ENCODE peak calls at places on chromosomes 11 and 22, in nine cellular contexts. One of them, this sample, is unnamed.

GRCh38 chr11:133886029-133886428 is 40.7 kb upstream of the SPATA19 start:
- DNase-seq in stimulated activated CD8-positive, alpha-beta memory T cell treated with anti-CD3 and anti-CD28 coated beads, Interleukin-4, amount 100 ng/mL, for 1 hour: no peak
- DNase-seq in T follicular helper cell: no peak
- DNase-seq in PC-3: no peak
- DNase-seq in activated gamma-delta T cell treated with Interleukin-2 at 50 U/mL for 16 hours: no peak
- DNase-seq in activated T-helper 1 cell treated with Interleukin-2 at 50 U/mL for 16 hours: no peak
- DNase-seq in NCI-H1092: no peak
- DNase-seq in GM12892: no peak
- DNase-seq in NCI-H345: no peak
- DNase-seq in this sample: no peak

GRCh38 chr11:86453290-86454030 is 78.8 kb downstream of the CCDC81 start:
- DNase-seq in GM12892: no peak
- DNase-seq in PC-3: no peak
- DNase-seq in T follicular helper cell: no peak
- DNase-seq in stimulated activated CD8-positive, alpha-beta memory T cell treated with anti-CD3 and anti-CD28 coated beads, Interleukin-4, amount 100 ng/mL, for 1 hour: no peak
- DNase-seq in NCI-H345: no peak
- DNase-seq in NCI-H1092: no peak
- DNase-seq in activated gamma-delta T cell treated with Interleukin-2 at 50 U/mL for 16 hours: no peak
- DNase-seq in activated T-helper 1 cell treated with Interleukin-2 at 50 U/mL for 16 hours: no peak
- DNase-seq in this sample: no peak

GRCh38 chr22:38760477-38761201 is 4.8 kb upstream of the SUN2 start:
- DNase-seq in T follicular helper cell: no peak
- DNase-seq in NCI-H345: peak; percentile 74
- DNase-seq in activated T-helper 1 cell treated with Interleukin-2 at 50 U/mL for 16 hours: no peak
- DNase-seq in stimulated activated CD8-positive, alpha-beta memory T cell treated with anti-CD3 and anti-CD28 coated beads, Interleukin-4, amount 100 ng/mL, for 1 hour: no peak
- DNase-seq in GM12892: no peak
- DNase-seq in activated gamma-delta T cell treated with Interleukin-2 at 50 U/mL for 16 hours: no peak
- DNase-seq in PC-3: no peak
- DNase-seq in NCI-H1092: peak; percentile 40
- DNase-seq in this sample: peak; percentile 49

GRCh38 chr11:112724194-112724790 is 236.9 kb upstream of the NCAM1 start:
- DNase-seq in PC-3: no peak
- DNase-seq in T follicular helper cell: no peak
- DNase-seq in activated T-helper 1 cell treated with Interleukin-2 at 50 U/mL for 16 hours: no peak
- DNase-seq in NCI-H1092: peak; percentile 86
- DNase-seq in stimulated activated CD8-positive, alpha-beta memory T cell treated with anti-CD3 and anti-CD28 coated beads, Interleukin-4, amount 100 ng/mL, for 1 hour: no peak
- DNase-seq in NCI-H345: peak; percentile 80
- DNase-seq in GM12892: no peak
- DNase-seq in activated gamma-delta T cell treated with Interleukin-2 at 50 U/mL for 16 hours: no peak
- DNase-seq in this sample: peak; percentile 13

GRCh38 chr11:2387266-2387982 is 10.3 kb downstream of the CD81 start:
- DNase-seq in T follicular helper cell: no peak
- DNase-seq in NCI-H345: no peak
- DNase-seq in PC-3: no peak
- DNase-seq in activated T-helper 1 cell treated with Interleukin-2 at 50 U/mL for 16 hours: no peak
- DNase-seq in stimulated activated CD8-positive, alpha-beta memory T cell treated with anti-CD3 and anti-CD28 coated beads, Interleukin-4, amount 100 ng/mL, for 1 hour: no peak
- DNase-seq in NCI-H1092: no peak
- DNase-seq in activated gamma-delta T cell treated with Interleukin-2 at 50 U/mL for 16 hours: peak; percentile 53
- DNase-seq in GM12892: no peak
- DNase-seq in this sample: no peak

GRCh38 chr11:3955299-3955665 is 99.8 kb downstream of the STIM1 start:
- DNase-seq in NCI-H345: no peak
- DNase-seq in GM12892: no peak
- DNase-seq in PC-3: peak; percentile 90
- DNase-seq in activated T-helper 1 cell treated with Interleukin-2 at 50 U/mL for 16 hours: no peak
- DNase-seq in stimulated activated CD8-positive, alpha-beta memory T cell treated with anti-CD3 and anti-CD28 coated beads, Interleukin-4, amount 100 ng/mL, for 1 hour: no peak
- DNase-seq in NCI-H1092: no peak
- DNase-seq in T follicular helper cell: no peak
- DNase-seq in activated gamma-delta T cell treated with Interleukin-2 at 50 U/mL for 16 hours: no peak
- DNase-seq in this sample: no peak

GRCh38 chr11:68454767-68455166 is 5.8 kb upstream of the PPP6R3 start:
- DNase-seq in T follicular helper cell: no peak
- DNase-seq in stimulated activated CD8-positive, alpha-beta memory T cell treated with anti-CD3 and anti-CD28 coated beads, Interleukin-4, amount 100 ng/mL, for 1 hour: no peak
- DNase-seq in activated T-helper 1 cell treated with Interleukin-2 at 50 U/mL for 16 hours: no peak
- DNase-seq in NCI-H1092: peak; percentile 31
- DNase-seq in activated gamma-delta T cell treated with Interleukin-2 at 50 U/mL for 16 hours: no peak
- DNase-seq in GM12892: no peak
- DNase-seq in PC-3: no peak
- DNase-seq in NCI-H345: peak; percentile 84
- DNase-seq in this sample: no peak

GRCh38 chr22:17841836-17842235 is 67.6 kb upstream of the BID start:
- DNase-seq in activated gamma-delta T cell treated with Interleukin-2 at 50 U/mL for 16 hours: no peak
- DNase-seq in PC-3: no peak
- DNase-seq in T follicular helper cell: no peak
- DNase-seq in activated T-helper 1 cell treated with Interleukin-2 at 50 U/mL for 16 hours: no peak
- DNase-seq in stimulated activated CD8-positive, alpha-beta memory T cell treated with anti-CD3 and anti-CD28 coated beads, Interleukin-4, amount 100 ng/mL, for 1 hour: no peak
- DNase-seq in NCI-H345: no peak
- DNase-seq in NCI-H1092: no peak
- DNase-seq in GM12892: no peak
- DNase-seq in this sample: no peak

GRCh38 chr22:45284705-45285305 is at the start of gene UPK3A:
- DNase-seq in PC-3: peak; percentile 75
- DNase-seq in stimulated activated CD8-positive, alpha-beta memory T cell treated with anti-CD3 and anti-CD28 coated beads, Interleukin-4, amount 100 ng/mL, for 1 hour: no peak
- DNase-seq in GM12892: no peak
- DNase-seq in NCI-H1092: no peak
- DNase-seq in NCI-H345: no peak
- DNase-seq in activated gamma-delta T cell treated with Interleukin-2 at 50 U/mL for 16 hours: peak; percentile 40
- DNase-seq in activated T-helper 1 cell treated with Interleukin-2 at 50 U/mL for 16 hours: peak; percentile 37
- DNase-seq in T follicular helper cell: peak; percentile 56
- DNase-seq in this sample: no peak

GRCh38 chr11:61543606-61544306 is 35.2 kb downstream of the LRRC10B start:
- DNase-seq in GM12892: no peak
- DNase-seq in stimulated activated CD8-positive, alpha-beta memory T cell treated with anti-CD3 and anti-CD28 coated beads, Interleukin-4, amount 100 ng/mL, for 1 hour: no peak
- DNase-seq in PC-3: peak; percentile 95
- DNase-seq in activated gamma-delta T cell treated with Interleukin-2 at 50 U/mL for 16 hours: no peak
- DNase-seq in NCI-H345: no peak
- DNase-seq in NCI-H1092: no peak
- DNase-seq in T follicular helper cell: no peak
- DNase-seq in activated T-helper 1 cell treated with Interleukin-2 at 50 U/mL for 16 hours: no peak
- DNase-seq in this sample: no peak

GRCh38 chr11:118530683-118531596 is at the start of gene TMEM25:
- DNase-seq in activated gamma-delta T cell treated with Interleukin-2 at 50 U/mL for 16 hours: peak; percentile 66
- DNase-seq in stimulated activated CD8-positive, alpha-beta memory T cell treated with anti-CD3 and anti-CD28 coated beads, Interleukin-4, amount 100 ng/mL, for 1 hour: peak; percentile 46
- DNase-seq in GM12892: peak; percentile 94
- DNase-seq in NCI-H1092: peak; percentile 80
- DNase-seq in NCI-H345: peak; percentile 83
- DNase-seq in T follicular helper cell: peak; percentile 60
- DNase-seq in activated T-helper 1 cell treated with Interleukin-2 at 50 U/mL for 16 hours: peak; percentile 61
- DNase-seq in PC-3: peak; percentile 79
- DNase-seq in this sample: no peak

GRCh38 chr22:46122511-46122971 is 27.8 kb upstream of the PPARA start:
- DNase-seq in activated T-helper 1 cell treated with Interleukin-2 at 50 U/mL for 16 hours: peak; percentile 41
- DNase-seq in activated gamma-delta T cell treated with Interleukin-2 at 50 U/mL for 16 hours: peak; percentile 53
- DNase-seq in T follicular helper cell: peak; percentile 56
- DNase-seq in GM12892: peak; percentile 93
- DNase-seq in NCI-H345: peak; percentile 32
- DNase-seq in stimulated activated CD8-positive, alpha-beta memory T cell treated with anti-CD3 and anti-CD28 coated beads, Interleukin-4, amount 100 ng/mL, for 1 hour: peak; percentile 44
- DNase-seq in NCI-H1092: no peak
- DNase-seq in PC-3: peak; percentile 69
- DNase-seq in this sample: no peak

GRCh38 chr11:113572349-113572748 is 97.2 kb upstream of the DRD2 start:
- DNase-seq in activated T-helper 1 cell treated with Interleukin-2 at 50 U/mL for 16 hours: no peak
- DNase-seq in GM12892: no peak
- DNase-seq in NCI-H345: no peak
- DNase-seq in activated gamma-delta T cell treated with Interleukin-2 at 50 U/mL for 16 hours: no peak
- DNase-seq in NCI-H1092: no peak
- DNase-seq in PC-3: no peak
- DNase-seq in stimulated activated CD8-positive, alpha-beta memory T cell treated with anti-CD3 and anti-CD28 coated beads, Interleukin-4, amount 100 ng/mL, for 1 hour: no peak
- DNase-seq in T follicular helper cell: no peak
- DNase-seq in this sample: no peak

GRCh38 chr11:132821027-132821426 is 711.3 kb downstream of the OPCML start:
- DNase-seq in PC-3: no peak
- DNase-seq in T follicular helper cell: no peak
- DNase-seq in NCI-H345: no peak
- DNase-seq in activated gamma-delta T cell treated with Interleukin-2 at 50 U/mL for 16 hours: no peak
- DNase-seq in GM12892: no peak
- DNase-seq in NCI-H1092: no peak
- DNase-seq in stimulated activated CD8-positive, alpha-beta memory T cell treated with anti-CD3 and anti-CD28 coated beads, Interleukin-4, amount 100 ng/mL, for 1 hour: no peak
- DNase-seq in activated T-helper 1 cell treated with Interleukin-2 at 50 U/mL for 16 hours: no peak
- DNase-seq in this sample: no peak

GRCh38 chr11:67435727-67436458 is 1.6 kb downstream of the PTPRCAP start:
- DNase-seq in NCI-H345: no peak
- DNase-seq in activated gamma-delta T cell treated with Interleukin-2 at 50 U/mL for 16 hours: no peak
- DNase-seq in NCI-H1092: no peak
- DNase-seq in PC-3: no peak
- DNase-seq in activated T-helper 1 cell treated with Interleukin-2 at 50 U/mL for 16 hours: no peak
- DNase-seq in stimulated activated CD8-positive, alpha-beta memory T cell treated with anti-CD3 and anti-CD28 coated beads, Interleukin-4, amount 100 ng/mL, for 1 hour: no peak
- DNase-seq in T follicular helper cell: no peak
- DNase-seq in GM12892: no peak
- DNase-seq in this sample: no peak

GRCh38 chr11:32210601-32211000 is 119.7 kb downstream of the RCN1 start:
- DNase-seq in NCI-H1092: no peak
- DNase-seq in stimulated activated CD8-positive, alpha-beta memory T cell treated with anti-CD3 and anti-CD28 coated beads, Interleukin-4, amount 100 ng/mL, for 1 hour: no peak
- DNase-seq in T follicular helper cell: no peak
- DNase-seq in PC-3: peak; percentile 76
- DNase-seq in activated T-helper 1 cell treated with Interleukin-2 at 50 U/mL for 16 hours: no peak
- DNase-seq in NCI-H345: no peak
- DNase-seq in GM12892: no peak
- DNase-seq in activated gamma-delta T cell treated with Interleukin-2 at 50 U/mL for 16 hours: no peak
- DNase-seq in this sample: no peak

GRCh38 chr11:119178166-119178680 is 7.1 kb upstream of the NHERF4 start:
- DNase-seq in activated gamma-delta T cell treated with Interleukin-2 at 50 U/mL for 16 hours: no peak
- DNase-seq in PC-3: no peak
- DNase-seq in NCI-H345: no peak
- DNase-seq in T follicular helper cell: no peak
- DNase-seq in NCI-H1092: no peak
- DNase-seq in GM12892: no peak
- DNase-seq in activated T-helper 1 cell treated with Interleukin-2 at 50 U/mL for 16 hours: no peak
- DNase-seq in stimulated activated CD8-positive, alpha-beta memory T cell treated with anti-CD3 and anti-CD28 coated beads, Interleukin-4, amount 100 ng/mL, for 1 hour: no peak
- DNase-seq in this sample: no peak

GRCh38 chr11:68528630-68529029 is 68.1 kb downstream of the PPP6R3 start:
- DNase-seq in T follicular helper cell: no peak
- DNase-seq in stimulated activated CD8-positive, alpha-beta memory T cell treated with anti-CD3 and anti-CD28 coated beads, Interleukin-4, amount 100 ng/mL, for 1 hour: peak; percentile 7
- DNase-seq in GM12892: no peak
- DNase-seq in NCI-H1092: no peak
- DNase-seq in activated T-helper 1 cell treated with Interleukin-2 at 50 U/mL for 16 hours: no peak
- DNase-seq in NCI-H345: no peak
- DNase-seq in activated gamma-delta T cell treated with Interleukin-2 at 50 U/mL for 16 hours: peak; percentile 10
- DNase-seq in PC-3: no peak
- DNase-seq in this sample: no peak

GRCh38 chr11:118605116-118605867 is 2.1 kb upstream of the PHLDB1 start:
- DNase-seq in activated gamma-delta T cell treated with Interleukin-2 at 50 U/mL for 16 hours: no peak
- DNase-seq in GM12892: no peak
- DNase-seq in T follicular helper cell: no peak
- DNase-seq in PC-3: no peak
- DNase-seq in NCI-H345: no peak
- DNase-seq in NCI-H1092: no peak
- DNase-seq in activated T-helper 1 cell treated with Interleukin-2 at 50 U/mL for 16 hours: no peak
- DNase-seq in stimulated activated CD8-positive, alpha-beta memory T cell treated with anti-CD3 and anti-CD28 coated beads, Interleukin-4, amount 100 ng/mL, for 1 hour: no peak
- DNase-seq in this sample: no peak

GRCh38 chr11:81420668-81421550 is 1312.8 kb downstream of the FAM181B start:
- DNase-seq in stimulated activated CD8-positive, alpha-beta memory T cell treated with anti-CD3 and anti-CD28 coated beads, Interleukin-4, amount 100 ng/mL, for 1 hour: no peak
- DNase-seq in GM12892: no peak
- DNase-seq in activated gamma-delta T cell treated with Interleukin-2 at 50 U/mL for 16 hours: no peak
- DNase-seq in activated T-helper 1 cell treated with Interleukin-2 at 50 U/mL for 16 hours: no peak
- DNase-seq in PC-3: no peak
- DNase-seq in NCI-H345: no peak
- DNase-seq in NCI-H1092: no peak
- DNase-seq in T follicular helper cell: no peak
- DNase-seq in this sample: no peak

GRCh38 chr11:92329644-92330043 is 105.0 kb downstream of the FAT3 start:
- DNase-seq in NCI-H1092: no peak
- DNase-seq in activated T-helper 1 cell treated with Interleukin-2 at 50 U/mL for 16 hours: no peak
- DNase-seq in NCI-H345: no peak
- DNase-seq in GM12892: no peak
- DNase-seq in activated gamma-delta T cell treated with Interleukin-2 at 50 U/mL for 16 hours: no peak
- DNase-seq in PC-3: peak; percentile 59
- DNase-seq in stimulated activated CD8-positive, alpha-beta memory T cell treated with anti-CD3 and anti-CD28 coated beads, Interleukin-4, amount 100 ng/mL, for 1 hour: no peak
- DNase-seq in T follicular helper cell: no peak
- DNase-seq in this sample: no peak

This sample was measured in NCI-H2107.